ENCODE peak calls at places on chromosomes 16 and 17, in five cellular contexts. One of them, this sample, is unnamed.
A peak's percentile ranks its signal among the peaks of the same experiment; 100 is the strongest.

GRCh38 chr16:88456356-88457292 is 3.5 kb downstream of the ZFPM1 start:
- DNase-seq in small intestine: no peak
- DNase-seq in MM.1S: no peak
- DNase-seq in testis: no peak
- DNase-seq in pancreas: peak; percentile 55
- DNase-seq in this sample: no peak

GRCh38 chr17:82349287-82349701 is 9.8 kb upstream of the TEX19 start:
- DNase-seq in testis: no peak
- DNase-seq in small intestine: no peak
- DNase-seq in MM.1S: no peak
- DNase-seq in pancreas: no peak
- DNase-seq in this sample: no peak

GRCh38 chr17:44361292-44362055 is 2.2 kb downstream of the FAM171A2 start:
- DNase-seq in small intestine: no peak
- DNase-seq in testis: no peak
- DNase-seq in MM.1S: no peak
- DNase-seq in pancreas: no peak
- DNase-seq in this sample: no peak

GRCh38 chr17:42456223-42457106 is 2.2 kb upstream of the ATP6V0A1 start:
- DNase-seq in small intestine: peak; percentile 45
- DNase-seq in MM.1S: peak; percentile 70
- DNase-seq in pancreas: no peak
- DNase-seq in testis: peak; percentile 43
- DNase-seq in this sample: no peak

GRCh38 chr17:333626-334396 is 18.8 kb downstream of the RPH3AL start:
- DNase-seq in small intestine: peak; percentile 7
- DNase-seq in testis: peak; percentile 91
- DNase-seq in pancreas: peak; percentile 84
- DNase-seq in MM.1S: no peak
- DNase-seq in this sample: peak; percentile 71

GRCh38 chr17:28726396-28726911 is 421 bp upstream of the TLCD1 start:
- DNase-seq in MM.1S: peak; percentile 70
- DNase-seq in small intestine: peak; percentile 74
- DNase-seq in testis: no peak
- DNase-seq in pancreas: no peak
- DNase-seq in this sample: no peak

GRCh38 chr16:68290455-68290854 is 20.3 kb downstream of the SLC7A6OS start:
- DNase-seq in pancreas: no peak
- DNase-seq in MM.1S: no peak
- DNase-seq in small intestine: no peak
- DNase-seq in testis: no peak
- DNase-seq in this sample: no peak

GRCh38 chr17:5226940-5227878 is 7.5 kb downstream of the SCIMP start:
- DNase-seq in pancreas: no peak
- DNase-seq in MM.1S: no peak
- DNase-seq in small intestine: no peak
- DNase-seq in testis: no peak
- DNase-seq in this sample: peak; percentile 70

GRCh38 chr17:73340093-73340596 is 28.3 kb upstream of the CDC42EP4 start:
- DNase-seq in testis: no peak
- DNase-seq in small intestine: peak; percentile 86
- DNase-seq in MM.1S: no peak
- DNase-seq in pancreas: no peak
- DNase-seq in this sample: peak; percentile 67

GRCh38 chr16:85554114-85554790 is 58.9 kb upstream of the GSE1 start:
- DNase-seq in pancreas: peak; percentile 54
- DNase-seq in MM.1S: peak; percentile 80
- DNase-seq in testis: peak; percentile 83
- DNase-seq in small intestine: peak; percentile 72
- DNase-seq in this sample: peak; percentile 80

GRCh38 chr16:69924777-69925191 is 26.4 kb upstream of the CLEC18A start:
- DNase-seq in pancreas: peak; percentile 35
- DNase-seq in testis: peak; percentile 53
- DNase-seq in small intestine: no peak
- DNase-seq in MM.1S: no peak
- DNase-seq in this sample: no peak

GRCh38 chr17:21282231-21282630 is 2.3 kb upstream of the MAP2K3 start:
- DNase-seq in MM.1S: no peak
- DNase-seq in pancreas: no peak
- DNase-seq in testis: no peak
- DNase-seq in small intestine: no peak
- DNase-seq in this sample: no peak

GRCh38 chr17:30316736-30317135 is 17.1 kb downstream of the TMIGD1 start:
- DNase-seq in testis: no peak
- DNase-seq in small intestine: no peak
- DNase-seq in MM.1S: no peak
- DNase-seq in pancreas: no peak
- DNase-seq in this sample: no peak

GRCh38 chr17:83173997-83174858 is 94.8 kb downstream of the METRNL start:
- DNase-seq in small intestine: no peak
- DNase-seq in pancreas: peak; percentile 9
- DNase-seq in testis: peak; percentile 43
- DNase-seq in MM.1S: no peak
- DNase-seq in this sample: no peak

GRCh38 chr16:50196736-50197135 is 43.6 kb downstream of the TENT4B start:
- DNase-seq in MM.1S: peak; percentile 71
- DNase-seq in pancreas: no peak
- DNase-seq in small intestine: no peak
- DNase-seq in testis: no peak
- DNase-seq in this sample: no peak

GRCh38 chr17:31072186-31072585 is 22.6 kb upstream of the NF1 start:
- DNase-seq in pancreas: no peak
- DNase-seq in testis: no peak
- DNase-seq in MM.1S: no peak
- DNase-seq in small intestine: no peak
- DNase-seq in this sample: no peak

GRCh38 chr17:79616801-79617200 is 6.0 kb upstream of the RBFOX3 start:
- DNase-seq in MM.1S: no peak
- DNase-seq in testis: no peak
- DNase-seq in small intestine: no peak
- DNase-seq in pancreas: no peak
- DNase-seq in this sample: peak; percentile 41

GRCh38 chr16:69321080-69321479 is 9.3 kb downstream of the PDF start:
- DNase-seq in MM.1S: no peak
- DNase-seq in testis: no peak
- DNase-seq in small intestine: no peak
- DNase-seq in pancreas: no peak
- DNase-seq in this sample: no peak

GRCh38 chr17:14206891-14207290 is 29.8 kb downstream of the CDRT15 start:
- DNase-seq in pancreas: no peak
- DNase-seq in MM.1S: no peak
- DNase-seq in testis: no peak
- DNase-seq in small intestine: no peak
- DNase-seq in this sample: no peak

GRCh38 chr16:50299508-50300105 is 33.3 kb downstream of the ADCY7 start:
- DNase-seq in testis: no peak
- DNase-seq in MM.1S: no peak
- DNase-seq in pancreas: no peak
- DNase-seq in small intestine: no peak
- DNase-seq in this sample: peak; percentile 35

GRCh38 chr16:15975172-15975571 is 25.8 kb downstream of the ABCC1 start:
- DNase-seq in small intestine: no peak
- DNase-seq in MM.1S: no peak
- DNase-seq in pancreas: no peak
- DNase-seq in testis: peak; percentile 42
- DNase-seq in this sample: no peak

GRCh38 chr17:47741109-47741792 is 8.2 kb downstream of the TBX21 start:
- DNase-seq in testis: no peak
- DNase-seq in pancreas: no peak
- DNase-seq in small intestine: no peak
- DNase-seq in MM.1S: no peak
- DNase-seq in this sample: no peak

GRCh38 chr17:40615989-40616476 is 31.6 kb downstream of the SMARCE1 start:
- DNase-seq in small intestine: no peak
- DNase-seq in testis: no peak
- DNase-seq in pancreas: no peak
- DNase-seq in MM.1S: no peak
- DNase-seq in this sample: no peak

GRCh38 chr16:80559369-80559768 is 18.6 kb downstream of the DYNLRB2 start:
- DNase-seq in MM.1S: no peak
- DNase-seq in testis: no peak
- DNase-seq in pancreas: no peak
- DNase-seq in small intestine: no peak
- DNase-seq in this sample: no peak

GRCh38 chr16:80554037-80554436 is 13.2 kb downstream of the DYNLRB2 start:
- DNase-seq in MM.1S: no peak
- DNase-seq in testis: no peak
- DNase-seq in pancreas: no peak
- DNase-seq in small intestine: no peak
- DNase-seq in this sample: no peak

GRCh38 chr16:80552277-80552676 is 11.5 kb downstream of the DYNLRB2 start:
- DNase-seq in testis: no peak
- DNase-seq in MM.1S: no peak
- DNase-seq in small intestine: no peak
- DNase-seq in pancreas: no peak
- DNase-seq in this sample: no peak

GRCh38 chr16:80557037-80557436 is 16.2 kb downstream of the DYNLRB2 start:
- DNase-seq in small intestine: peak; percentile 18
- DNase-seq in pancreas: no peak
- DNase-seq in MM.1S: no peak
- DNase-seq in testis: no peak
- DNase-seq in this sample: no peak

GRCh38 chr16:80556481-80556880 is 15.7 kb downstream of the DYNLRB2 start:
- DNase-seq in small intestine: no peak
- DNase-seq in pancreas: no peak
- DNase-seq in MM.1S: no peak
- DNase-seq in testis: no peak
- DNase-seq in this sample: no peak
- H3K27ac ChIP-seq in small intestine: no peak overlapping the region
- H3K27ac ChIP-seq in pancreas: no peak overlapping the region
- H3K27ac ChIP-seq in MM.1S: no peak overlapping the region
- H3K27ac ChIP-seq in testis: no peak overlapping the region
- H3K27ac ChIP-seq in this sample: no peak overlapping the region

GRCh38 chr16:14104066-14104465 is 32.9 kb downstream of the MRTFB start:
- DNase-seq in small intestine: no peak
- DNase-seq in testis: no peak
- DNase-seq in MM.1S: no peak
- DNase-seq in pancreas: no peak
- DNase-seq in this sample: no peak
- H3K4me1 ChIP-seq in small intestine: peaks cover 6% of the 10 kb centered on the region
- H3K4me1 ChIP-seq in testis: peaks cover 5% of the 10 kb centered on the region
- H3K4me1 ChIP-seq in MM.1S: peaks cover 9% of the 10 kb centered on the region
- H3K4me1 ChIP-seq in pancreas: peaks cover 45% of the 10 kb centered on the region
- H3K4me1 ChIP-seq in this sample: peaks cover 46% of the 10 kb centered on the region

GRCh38 chr17:50139950-50140885 is 10.3 kb upstream of the SAMD14 start:
- DNase-seq in MM.1S: peak; percentile 48
- DNase-seq in testis: peak; percentile 82
- DNase-seq in small intestine: peak; percentile 84
- DNase-seq in pancreas: peak; percentile 81
- DNase-seq in this sample: peak; percentile 87

GRCh38 chr17:50141750-50142119 is 8.7 kb downstream of the PPP1R9B start:
- DNase-seq in pancreas: no peak
- DNase-seq in small intestine: no peak
- DNase-seq in MM.1S: no peak
- DNase-seq in testis: no peak
- DNase-seq in this sample: no peak

GRCh38 chr17:50137050-50137449 is 7.1 kb upstream of the SAMD14 start:
- DNase-seq in testis: no peak
- DNase-seq in small intestine: no peak
- DNase-seq in MM.1S: no peak
- DNase-seq in pancreas: no peak
- DNase-seq in this sample: no peak

GRCh38 chr17:50141026-50141749 is 9.3 kb downstream of the PPP1R9B start:
- DNase-seq in MM.1S: no peak
- DNase-seq in small intestine: no peak
- DNase-seq in testis: no peak
- DNase-seq in pancreas: no peak
- DNase-seq in this sample: no peak

GRCh38 chr17:50139185-50139783 is 9.3 kb upstream of the SAMD14 start:
- DNase-seq in pancreas: no peak
- DNase-seq in small intestine: no peak
- DNase-seq in MM.1S: no peak
- DNase-seq in testis: no peak
- DNase-seq in this sample: no peak
- H3K36me3 ChIP-seq in pancreas: peaks cover 44% of the 10 kb centered on the region
- H3K36me3 ChIP-seq in small intestine: peaks cover 16% of the 10 kb centered on the region
- H3K36me3 ChIP-seq in MM.1S: peaks cover 11% of the 10 kb centered on the region
- H3K36me3 ChIP-seq in testis: no peaks in the 10 kb centered on the region
- H3K36me3 ChIP-seq in this sample: peaks cover 97% of the 10 kb centered on the region

DNA sequence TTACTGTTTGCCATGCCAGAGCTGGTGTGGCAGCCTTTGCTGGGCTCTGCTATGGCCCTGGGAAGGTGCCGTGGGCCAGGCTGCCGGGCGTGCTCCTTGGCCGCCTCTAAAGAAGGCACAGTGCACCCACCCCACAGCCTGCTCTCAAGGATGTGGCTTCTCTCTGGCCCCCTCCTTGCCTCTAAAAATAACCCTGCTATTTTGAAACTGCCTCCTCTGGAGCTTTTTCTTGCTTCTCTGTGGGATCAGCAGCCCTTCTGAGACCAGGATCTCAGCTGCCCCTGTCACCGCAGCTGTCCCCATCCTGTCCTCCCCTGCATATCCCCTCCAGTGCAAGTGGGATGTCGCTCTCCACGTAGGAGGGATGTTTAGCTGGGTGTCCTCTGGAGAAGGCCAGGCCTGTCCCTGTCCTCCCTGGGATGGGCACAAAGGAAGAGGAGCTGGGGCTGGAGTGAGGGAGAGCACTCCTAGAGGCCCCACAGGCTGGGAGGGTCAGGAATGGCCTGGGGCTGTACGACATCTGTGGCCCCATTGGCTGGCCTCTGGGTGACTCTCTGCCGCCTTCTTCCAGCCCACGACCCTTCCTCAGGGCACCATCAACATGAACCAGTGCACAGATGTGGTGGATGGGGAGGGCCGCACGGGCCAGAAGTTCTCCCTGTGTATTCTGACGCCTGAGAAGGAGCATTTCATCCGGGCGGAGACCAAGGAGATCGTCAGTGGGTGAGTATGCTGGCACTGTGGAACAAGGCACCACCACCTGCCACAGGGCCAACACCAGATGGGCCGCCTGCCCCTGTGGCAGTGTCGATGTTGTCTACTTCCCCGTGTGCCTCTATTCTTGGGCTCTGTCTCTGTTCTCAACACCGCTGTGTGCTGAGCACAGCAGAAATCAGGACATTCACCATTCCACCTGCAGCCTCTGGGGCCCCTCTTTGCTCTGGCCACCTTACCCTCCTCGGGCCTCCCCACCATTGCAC is 79.7 kb downstream of the PLD6 start:
- DNase-seq in testis: no peak
- DNase-seq in MM.1S: no peak
- DNase-seq in pancreas: no peak
- DNase-seq in small intestine: no peak
- DNase-seq in this sample: peak; percentile 26
- H3K27ac ChIP-seq in testis: no peak overlapping the region
- H3K27ac ChIP-seq in MM.1S: peak overlapping the region; percentile 42
- H3K27ac ChIP-seq in pancreas: no peak overlapping the region
- H3K27ac ChIP-seq in small intestine: peak overlapping the region; percentile 51
- H3K27ac ChIP-seq in this sample: peak overlapping the region; percentile 41

DNA sequence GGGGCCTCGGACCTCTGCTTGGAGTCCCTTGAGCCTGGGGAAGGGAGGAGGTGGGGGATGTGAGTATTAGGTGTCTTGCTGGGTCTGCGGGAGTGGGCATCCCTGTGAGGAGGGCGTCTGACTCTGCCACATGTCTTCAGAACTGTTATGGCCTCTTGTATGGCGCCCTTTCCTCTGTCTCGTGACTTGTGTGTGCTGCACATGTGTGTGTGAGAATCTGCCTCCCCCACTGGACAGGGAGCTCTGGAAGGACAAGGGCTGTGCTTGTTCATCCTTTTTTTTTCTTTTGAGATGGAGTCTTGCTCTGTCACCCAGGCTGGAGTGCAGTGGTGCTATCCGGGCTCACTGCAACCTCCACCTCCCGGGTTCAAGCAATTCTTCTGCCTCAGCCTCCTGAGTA is 33.4 kb downstream of the ARHGAP23 start:
- DNase-seq in testis: no peak
- DNase-seq in MM.1S: no peak
- DNase-seq in pancreas: no peak
- DNase-seq in small intestine: no peak
- DNase-seq in this sample: no peak
- H3K4me1 ChIP-seq in testis: peaks cover 58% of the 10 kb centered on the region
- H3K4me1 ChIP-seq in MM.1S: no peaks in the 10 kb centered on the region
- H3K4me1 ChIP-seq in pancreas: no peaks in the 10 kb centered on the region
- H3K4me1 ChIP-seq in small intestine: no peaks in the 10 kb centered on the region
- H3K4me1 ChIP-seq in this sample: peaks cover 25% of the 10 kb centered on the region

This sample was measured in lower lobe of right lung.